ENCODE peak calls at places on chromosomes 16 and 17, in four cellular contexts. L is LNCaP clone FGC; D is naive thymus-derived CD4-positive, alpha-beta T cell; E is OCI-LY7. J is an unnamed sample.

GRCh38 chr17:4721203-4722135 is 9.8 kb upstream of the MED11 start:
- DNase-seq in E (no peak), D (no peak), L (peak; percentile 92), J (peak; percentile 38)

GRCh38 chr17:64129765-64130558 is at the start of gene ERN1:
- DNase-seq in E (peak; percentile 91), L (no peak), D (peak; percentile 91), J (peak; percentile 99)

GRCh38 chr16:8694795-8695194 is 20.4 kb downstream of the ABAT start:
- DNase-seq in L (no peak), D (no peak), E (no peak), J (no peak)

GRCh38 chr17:83143817-83144231 is 64.4 kb downstream of the METRNL start:
- DNase-seq in E (no peak), L (no peak), D (no peak), J (no peak)

GRCh38 chr17:55005520-55005919 is 37.0 kb downstream of the STXBP4 start:
- DNase-seq in D (no peak), E (peak; percentile 40), L (peak; percentile 8), J (peak; percentile 77)

GRCh38 chr17:266219-266618 is 84.8 kb upstream of the DOC2B start:
- DNase-seq in L (no peak), E (no peak), D (no peak), J (peak; percentile 54)

GRCh38 chr17:77160032-77160876 is 19.5 kb downstream of the SEC14L1 start:
- DNase-seq in D (no peak), L (peak; percentile 52), E (no peak), J (no peak)

GRCh38 chr17:19306160-19307111 is 56.1 kb downstream of the B9D1 start:
- DNase-seq in L (no peak), D (peak; percentile 83), E (peak; percentile 98), J (peak; percentile 31)

GRCh38 chr16:72749091-72749490 is 298.8 kb downstream of the ZFHX3 start:
- DNase-seq in L (no peak), D (no peak), E (no peak), J (no peak)

GRCh38 chr17:19238167-19238505 is 970 bp downstream of the EPN2 start:
- DNase-seq in E (peak; percentile 20), D (no peak), L (no peak), J (peak; percentile 79)

GRCh38 chr17:40180694-40181093 is 3.4 kb downstream of the RAPGEFL1 start:
- DNase-seq in L (no peak), E (no peak), D (no peak), J (no peak)

GRCh38 chr17:63838586-63839184 is 3.8 kb downstream of the SMARCD2 start:
- DNase-seq in L (peak; percentile 95), E (no peak), D (no peak), J (no peak)

GRCh38 chr16:30656974-30657865 is 1.0 kb upstream of the FBRS start:
- DNase-seq in L (no peak), D (no peak), E (no peak), J (no peak)

GRCh38 chr16:29862383-29862883 is 593 bp downstream of the CDIPT start:
- DNase-seq in E (no peak), L (no peak), D (no peak), J (no peak)

GRCh38 chr16:8115814-8116213 is 474.5 kb downstream of the TMEM114 start:
- DNase-seq in L (no peak), E (no peak), D (no peak), J (no peak)

GRCh38 chr16:85072947-85073346 is 39.3 kb downstream of the CIBAR2 start:
- DNase-seq in E (no peak), D (no peak), L (no peak), J (no peak)

GRCh38 chr17:33874617-33875060 is 380.4 kb upstream of the CCL2 start:
- DNase-seq in D (no peak), L (no peak), E (no peak), J (peak; percentile 36)

GRCh38 chr16:59540621-59541020 is 806.5 kb upstream of the GOT2 start:
- DNase-seq in L (no peak), E (no peak), D (no peak), J (no peak)

GRCh38 chr17:3531266-3532101 is 26.1 kb downstream of the TRPV3 start:
- DNase-seq in E (no peak), L (no peak), D (no peak), J (no peak)

GRCh38 chr17:32323784-32324590 is 18.0 kb downstream of the C17orf75 start:
- DNase-seq in D (peak; percentile 31), L (no peak), E (no peak), J (peak; percentile 61)

GRCh38 chr17:43952724-43953666 is 745 bp downstream of the PYY start:
- DNase-seq in L (no peak), E (no peak), D (no peak), J (peak; percentile 97)

GRCh38 chr16:3292604-3293003 is 9.3 kb downstream of the ZNF263 start:
- DNase-seq in D (no peak), L (no peak), E (no peak), J (no peak)

GRCh38 chr17:9021985-9022552 is 759 bp downstream of the NTN1 start:
- DNase-seq in D (peak; percentile 4), E (no peak), L (no peak), J (peak; percentile 84)

GRCh38 chr17:9020824-9021157 is 519 bp upstream of the NTN1 start:
- DNase-seq in E (no peak), L (no peak), D (no peak), J (no peak)

GRCh38 chr17:9021158-9021984 is at the start of gene NTN1:
- DNase-seq in E (peak; percentile 25), L (no peak), D (peak; percentile 56), J (peak; percentile 88)

GRCh38 chr17:9018731-9019130 is 2.6 kb upstream of the NTN1 start:
- DNase-seq in E (no peak), D (no peak), L (no peak), J (peak; percentile 49)

GRCh38 chr17:9020096-9020823 is 1.1 kb upstream of the NTN1 start:
- DNase-seq in L (no peak), E (no peak), D (no peak), J (peak; percentile 69)
- H3K4me3 ChIP-seq in L (no peak overlapping the region), E (peak overlapping the region; percentile 68), D (no peak overlapping the region), J (peak overlapping the region; percentile 74)

GRCh38 chr17:80630721-80631120 is 86.1 kb downstream of the RPTOR start:
- DNase-seq in D (no peak), E (no peak), L (no peak), J (peak; percentile 44)
- H3K4me3 ChIP-seq in D (no peak overlapping the region), E (no peak overlapping the region), L (no peak overlapping the region), J (no peak overlapping the region)

DNA sequence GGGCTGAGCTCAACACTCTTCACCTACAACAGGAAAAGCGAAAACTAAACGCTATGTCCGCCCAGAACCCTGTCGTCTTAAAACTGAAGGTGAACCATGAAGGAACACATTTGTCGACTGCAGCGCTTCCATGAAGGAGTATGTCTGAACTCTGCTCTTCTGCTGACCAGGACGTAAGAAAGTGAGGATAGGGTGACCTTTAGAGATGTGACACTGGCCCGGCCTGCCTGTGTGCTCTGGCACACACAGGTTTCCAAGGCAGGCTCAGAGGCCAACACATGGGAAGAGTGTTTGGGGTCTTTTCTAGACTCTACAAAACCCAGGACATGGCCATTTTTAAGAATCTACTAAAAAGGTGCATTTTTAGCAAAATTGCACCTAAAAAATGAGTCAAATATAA is 21.1 kb downstream of the MARF1 start:
- DNase-seq in L (no peak), D (no peak), E (no peak), J (no peak)
- H3K4me3 ChIP-seq in L (no peak overlapping the region), D (no peak overlapping the region), E (no peak overlapping the region), J (no peak overlapping the region)

DNA sequence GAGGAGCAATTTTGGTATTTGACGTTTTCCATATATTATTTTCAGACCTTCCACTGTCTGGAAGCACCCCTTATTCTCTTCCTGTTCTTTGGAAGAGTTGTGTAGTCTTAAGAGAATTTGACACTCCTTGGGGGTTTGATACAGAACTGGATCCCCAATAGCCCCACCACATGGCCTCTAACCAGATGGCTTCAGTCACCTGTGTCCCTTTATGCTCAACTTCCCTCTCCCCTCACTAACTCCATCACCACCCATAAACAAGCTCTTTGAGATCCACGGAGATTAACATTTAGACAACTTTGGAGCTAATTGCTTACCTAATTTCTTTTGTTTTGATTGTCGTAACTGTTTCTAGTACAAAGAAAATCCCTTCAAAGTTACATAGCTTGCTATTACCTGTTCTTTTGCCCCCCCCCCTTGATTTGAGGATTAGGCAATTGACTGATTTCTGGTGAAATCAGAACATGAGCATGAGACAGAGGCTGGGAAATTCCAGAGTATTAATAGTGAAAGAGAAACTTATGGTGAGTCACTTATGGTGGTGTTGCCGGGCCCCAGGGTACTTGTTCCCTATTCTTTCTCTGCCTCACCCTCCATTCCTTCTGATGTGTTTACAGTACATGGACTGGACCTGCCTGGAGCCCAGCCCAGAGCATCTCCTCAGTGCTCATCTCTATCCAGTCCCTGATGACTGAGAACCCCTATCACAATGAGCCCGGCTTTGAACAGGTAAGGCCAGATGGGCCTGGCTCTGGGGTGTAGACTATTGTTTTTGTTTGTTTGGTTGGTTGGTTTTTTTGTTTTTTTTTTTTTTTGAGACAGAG is 7.5 kb downstream of the UBE2Z start:
- DNase-seq in E (no peak), D (no peak), L (no peak), J (no peak)
- H3K4me3 ChIP-seq in E (no peak overlapping the region), D (no peak overlapping the region), L (no peak overlapping the region), J (no peak overlapping the region)

DNA sequence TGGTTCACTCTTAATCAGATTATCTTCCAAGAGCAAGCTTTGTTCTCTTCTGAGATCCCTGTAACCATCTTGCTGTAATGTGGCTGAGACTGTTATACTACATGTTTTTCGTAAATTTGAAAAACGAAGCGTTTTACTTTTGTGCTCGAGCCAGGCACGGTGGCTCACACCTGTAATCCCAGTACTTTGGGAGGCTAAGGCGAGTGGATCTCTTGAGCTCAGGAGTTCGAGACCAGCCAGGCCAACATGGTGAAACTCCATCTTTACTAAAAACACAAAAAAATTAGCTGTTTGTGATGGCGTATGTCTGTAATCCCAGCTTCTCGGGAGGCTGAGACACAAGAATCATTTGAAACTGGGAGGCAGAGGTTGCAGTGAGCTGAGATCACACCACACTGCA is 7.8 kb downstream of the CUEDC1 start:
- DNase-seq in E (no peak), L (no peak), D (no peak), J (no peak)
- H3K4me3 ChIP-seq in E (peak overlapping the region; percentile 55), L (peak overlapping the region; percentile 48), D (peak overlapping the region; percentile 56), J (no peak overlapping the region)

DNA sequence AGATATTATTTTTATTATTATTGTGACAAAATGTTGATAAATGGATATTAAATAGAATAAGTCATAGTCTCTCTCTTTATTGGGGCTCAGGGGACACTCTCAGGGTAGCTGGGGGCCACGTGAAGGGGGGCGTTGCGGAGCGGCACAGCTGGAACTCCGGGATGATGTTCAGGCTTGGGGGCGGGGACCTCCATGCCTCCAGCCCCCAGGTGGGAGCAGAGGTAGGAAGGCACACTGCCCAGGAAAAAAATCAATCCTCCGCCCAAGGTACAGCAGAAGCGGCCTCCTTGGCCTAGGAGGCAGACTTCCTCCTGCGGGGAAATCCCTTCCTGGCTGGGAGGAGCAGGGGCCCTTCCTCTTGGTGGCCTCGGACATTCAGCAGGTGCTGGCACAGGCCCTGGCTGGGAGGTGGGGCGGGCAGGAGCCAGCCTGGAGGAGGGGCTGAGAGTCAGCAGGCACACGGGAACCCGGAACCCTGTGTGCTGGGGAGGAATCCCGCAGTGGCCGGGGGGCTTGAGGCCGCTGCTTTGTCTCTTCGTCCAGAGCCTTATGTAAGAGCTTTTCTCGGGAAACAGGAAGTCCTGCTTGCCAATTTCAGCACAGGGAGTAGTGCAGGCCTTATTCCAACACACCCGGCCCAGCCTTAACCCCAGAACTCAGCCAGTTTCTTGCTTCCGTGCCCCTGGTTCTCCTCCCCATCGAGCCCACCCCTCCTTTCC is 566 bp upstream of the TNFSF13 start:
- DNase-seq in L (peak; percentile 80), D (no peak), E (peak; percentile 33), J (peak; percentile 93)
- H3K4me3 ChIP-seq in L (peak overlapping the region; percentile 56), D (no peak overlapping the region), E (no peak overlapping the region), J (no peak overlapping the region)